ENCODE peak calls at places on chromosome 20, in four cellular contexts. One of them, this sample, is unnamed.

GRCh38 chr20:39800548-39800947 is 838.4 kb downstream of the DHX35 start:
- DNase-seq in ovary: no peak
- DNase-seq in pancreas: no peak
- DNase-seq in cardiac fibroblast: peak; percentile 77
- DNase-seq in this sample: peak; percentile 6

GRCh38 chr20:45406260-45407066 is 1.6 kb upstream of the DBNDD2 start:
- DNase-seq in ovary: peak; percentile 68
- DNase-seq in pancreas: peak; percentile 88
- DNase-seq in cardiac fibroblast: peak; percentile 47
- DNase-seq in this sample: no peak

GRCh38 chr20:53570446-53571276 is 23.0 kb downstream of the ZNF217 start:
- DNase-seq in ovary: peak; percentile 38
- DNase-seq in pancreas: no peak
- DNase-seq in cardiac fibroblast: no peak
- DNase-seq in this sample: no peak

GRCh38 chr20:50136822-50137599 is 16.5 kb downstream of the PEDS1 start:
- DNase-seq in ovary: no peak
- DNase-seq in pancreas: no peak
- DNase-seq in cardiac fibroblast: peak; percentile 76
- DNase-seq in this sample: peak; percentile 62

GRCh38 chr20:40322941-40323340 is 366.1 kb downstream of the MAFB start:
- DNase-seq in ovary: no peak
- DNase-seq in pancreas: no peak
- DNase-seq in cardiac fibroblast: no peak
- DNase-seq in this sample: no peak

GRCh38 chr20:61896058-61896961 is 169.4 kb downstream of the TAF4 start:
- DNase-seq in ovary: peak; percentile 55
- DNase-seq in pancreas: peak; percentile 76
- DNase-seq in cardiac fibroblast: peak; percentile 50
- DNase-seq in this sample: peak; percentile 71

GRCh38 chr20:31652917-31653385 is 15.2 kb downstream of the COX4I2 start:
- DNase-seq in ovary: no peak
- DNase-seq in pancreas: no peak
- DNase-seq in cardiac fibroblast: peak; percentile 71
- DNase-seq in this sample: peak; percentile 86

GRCh38 chr20:16263582-16263981 is 309.7 kb downstream of the KIF16B start:
- DNase-seq in ovary: peak; percentile 14
- DNase-seq in pancreas: no peak
- DNase-seq in cardiac fibroblast: no peak
- DNase-seq in this sample: peak; percentile 11

GRCh38 chr20:40991181-40991889 is 37.3 kb upstream of the TOP1 start:
- DNase-seq in ovary: no peak
- DNase-seq in pancreas: no peak
- DNase-seq in cardiac fibroblast: peak; percentile 25
- DNase-seq in this sample: no peak

GRCh38 chr20:57625181-57625958 is 5.1 kb upstream of the ZBP1 start:
- DNase-seq in ovary: no peak
- DNase-seq in pancreas: no peak
- DNase-seq in cardiac fibroblast: no peak
- DNase-seq in this sample: no peak

GRCh38 chr20:33192912-33193501 is 24.1 kb upstream of the BPIFA3 start:
- DNase-seq in ovary: no peak
- DNase-seq in pancreas: no peak
- DNase-seq in cardiac fibroblast: no peak
- DNase-seq in this sample: no peak

GRCh38 chr20:48823960-48824497 is 3.8 kb downstream of the PREX1 start:
- DNase-seq in ovary: no peak
- DNase-seq in pancreas: no peak
- DNase-seq in cardiac fibroblast: peak; percentile 95
- DNase-seq in this sample: peak; percentile 92

GRCh38 chr20:48824830-48825550 is 2.8 kb downstream of the PREX1 start:
- DNase-seq in ovary: no peak
- DNase-seq in pancreas: no peak
- DNase-seq in cardiac fibroblast: no peak
- DNase-seq in this sample: no peak

GRCh38 chr20:48822879-48823385 is 4.9 kb downstream of the PREX1 start:
- DNase-seq in ovary: no peak
- DNase-seq in pancreas: no peak
- DNase-seq in cardiac fibroblast: no peak
- DNase-seq in this sample: no peak

GRCh38 chr20:48822178-48822577 is 5.6 kb downstream of the PREX1 start:
- DNase-seq in ovary: no peak
- DNase-seq in pancreas: no peak
- DNase-seq in cardiac fibroblast: no peak
- DNase-seq in this sample: no peak

DNA sequence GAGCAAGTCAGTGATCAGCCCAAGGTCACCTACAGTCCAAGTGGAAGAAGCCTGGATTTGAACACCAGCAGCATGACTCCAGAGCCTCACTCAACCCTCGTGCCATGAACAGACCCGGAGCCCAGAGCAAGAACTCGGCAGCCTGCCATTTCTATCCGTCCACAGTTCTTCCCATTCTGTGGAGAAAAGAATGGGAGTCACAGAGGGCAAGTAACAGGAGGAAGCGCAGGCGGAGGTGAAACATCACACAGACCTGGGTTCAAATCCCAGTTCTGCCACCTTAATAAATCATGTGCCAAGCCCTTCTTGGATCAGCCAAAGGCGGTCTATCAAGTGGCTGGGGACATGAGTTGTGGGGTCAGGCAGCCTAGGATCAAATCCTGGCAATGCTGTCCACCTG is 4.3 kb downstream of the PREX1 start:
- DNase-seq in ovary: no peak
- DNase-seq in pancreas: no peak
- DNase-seq in cardiac fibroblast: no peak
- DNase-seq in this sample: no peak
- H3K4me3 ChIP-seq in ovary: no peak overlapping the region
- H3K4me3 ChIP-seq in pancreas: no peak overlapping the region
- H3K4me3 ChIP-seq in cardiac fibroblast: no peak overlapping the region
- H3K4me3 ChIP-seq in this sample: no peak overlapping the region

GRCh38 chr20:6140947-6141346 is 18.1 kb upstream of the FERMT1 start:
- DNase-seq in ovary: no peak
- DNase-seq in pancreas: no peak
- DNase-seq in cardiac fibroblast: peak; percentile 23
- DNase-seq in this sample: no peak
- TF ChIP-seq CTCF in ovary: no peak
- TF ChIP-seq CTCF in pancreas: no peak
- TF ChIP-seq CTCF in cardiac fibroblast: no peak
- TF ChIP-seq CTCF in this sample: no peak

DNA sequence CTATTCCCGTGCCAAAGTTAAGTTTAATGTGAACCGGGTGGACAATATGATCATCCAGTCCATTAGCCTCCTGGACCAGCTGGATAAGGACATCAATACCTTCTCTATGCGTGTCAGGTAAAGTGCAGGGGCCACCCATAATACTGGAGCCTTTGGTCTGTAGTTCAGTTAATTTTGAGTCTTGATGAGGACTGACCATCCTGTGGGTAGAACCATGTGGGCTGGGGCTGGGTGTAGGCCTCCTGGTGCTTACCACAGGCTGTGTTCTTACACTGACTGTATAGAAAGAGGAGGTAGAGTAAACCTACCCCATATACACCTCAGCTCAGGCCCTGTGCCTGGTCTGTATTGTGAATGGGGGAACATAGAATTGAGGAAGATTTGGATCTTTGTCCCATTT is 2.4 kb downstream of the NOP56 start:
- DNase-seq in ovary: no peak
- DNase-seq in pancreas: no peak
- DNase-seq in cardiac fibroblast: no peak
- DNase-seq in this sample: no peak
- H3K4me3 ChIP-seq in ovary: no peak overlapping the region
- H3K4me3 ChIP-seq in pancreas: no peak overlapping the region
- H3K4me3 ChIP-seq in cardiac fibroblast: no peak overlapping the region
- H3K4me3 ChIP-seq in this sample: no peak overlapping the region

GRCh38 chr20:859661-860294 is 26.3 kb downstream of the FAM110A start:
- DNase-seq in ovary: no peak
- DNase-seq in pancreas: no peak
- DNase-seq in cardiac fibroblast: peak; percentile 20
- DNase-seq in this sample: no peak
- TF ChIP-seq CTCF in ovary: no peak
- TF ChIP-seq CTCF in pancreas: no peak
- TF ChIP-seq CTCF in cardiac fibroblast: no peak
- TF ChIP-seq CTCF in this sample: no peak

GRCh38 chr20:25148982-25149846 is 46.3 kb upstream of the ENTPD6 start:
- DNase-seq in ovary: no peak
- DNase-seq in pancreas: no peak
- DNase-seq in cardiac fibroblast: peak; percentile 20
- DNase-seq in this sample: peak; percentile 23
- H3K4me3 ChIP-seq in ovary: no peak overlapping the region
- H3K4me3 ChIP-seq in pancreas: no peak overlapping the region
- H3K4me3 ChIP-seq in cardiac fibroblast: no peak overlapping the region
- H3K4me3 ChIP-seq in this sample: no peak overlapping the region

This sample was measured in foreskin fibroblast.